ENCODE peak calls at places on chromosomes 11 and 22, in seven cellular contexts. One of them, this sample, is unnamed.

GRCh38 chr11:75277991-75278790 is 37.6 kb downstream of the TPBGL start:
- DNase-seq in H1: no peak
- DNase-seq in spleen: peak
- DNase-seq in transverse colon: no peak
- DNase-seq in K562: no peak
- DNase-seq in HCT116: no peak
- DNase-seq in stomach: no peak
- DNase-seq in this sample: no peak

GRCh38 chr11:33227578-33228261 is 29.5 kb upstream of the HIPK3 start:
- DNase-seq in H1: no peak
- DNase-seq in spleen: no peak
- DNase-seq in transverse colon: no peak
- DNase-seq in K562: no peak
- DNase-seq in HCT116: no peak
- DNase-seq in stomach: no peak
- DNase-seq in this sample: no peak

GRCh38 chr22:31882971-31883370 is 61.4 kb upstream of the YWHAH start:
- DNase-seq in H1: no peak
- DNase-seq in spleen: no peak
- DNase-seq in transverse colon: no peak
- DNase-seq in K562: no peak
- DNase-seq in HCT116: no peak
- DNase-seq in stomach: no peak
- DNase-seq in this sample: no peak

GRCh38 chr11:132024587-132025295 is 654.3 kb downstream of the NTM start:
- DNase-seq in H1: no peak
- DNase-seq in spleen: no peak
- DNase-seq in transverse colon: no peak
- DNase-seq in K562: no peak
- DNase-seq in HCT116: no peak
- DNase-seq in stomach: no peak
- DNase-seq in this sample: no peak

GRCh38 chr11:68994891-68995280 is 14.1 kb upstream of the MRGPRD start:
- DNase-seq in H1: no peak
- DNase-seq in spleen: no peak
- DNase-seq in transverse colon: no peak
- DNase-seq in K562: no peak
- DNase-seq in HCT116: no peak
- DNase-seq in stomach: no peak
- DNase-seq in this sample: no peak

GRCh38 chr11:77002776-77003175 is 31.4 kb upstream of the B3GNT6 start:
- DNase-seq in H1: no peak
- DNase-seq in spleen: no peak
- DNase-seq in transverse colon: no peak
- DNase-seq in K562: no peak
- DNase-seq in HCT116: no peak
- DNase-seq in stomach: no peak
- DNase-seq in this sample: no peak

GRCh38 chr22:22558071-22558971 is 744 bp downstream of the PRAME start:
- DNase-seq in H1: no peak
- DNase-seq in spleen: no peak
- DNase-seq in transverse colon: no peak
- DNase-seq in K562: peak
- DNase-seq in HCT116: no peak
- DNase-seq in stomach: no peak
- DNase-seq in this sample: no peak

GRCh38 chr11:101914349-101914736 is 467 bp upstream of the CEP126 start:
- DNase-seq in H1: no peak
- DNase-seq in spleen: no peak
- DNase-seq in transverse colon: no peak
- DNase-seq in K562: no peak
- DNase-seq in HCT116: no peak
- DNase-seq in stomach: no peak
- DNase-seq in this sample: no peak

GRCh38 chr11:96376796-96377195 is 12.9 kb downstream of the CCDC82 start:
- DNase-seq in H1: no peak
- DNase-seq in spleen: no peak
- DNase-seq in transverse colon: no peak
- DNase-seq in K562: no peak
- DNase-seq in HCT116: no peak
- DNase-seq in stomach: no peak
- DNase-seq in this sample: no peak

GRCh38 chr11:44556735-44557409 is 8.6 kb upstream of the CD82 start:
- DNase-seq in H1: no peak
- DNase-seq in spleen: peak
- DNase-seq in transverse colon: peak
- DNase-seq in K562: no peak
- DNase-seq in HCT116: peak
- DNase-seq in stomach: peak
- DNase-seq in this sample: no peak

GRCh38 chr22:48102581-48102980 is 1340.1 kb downstream of the TBC1D22A start:
- DNase-seq in H1: no peak
- DNase-seq in spleen: no peak
- DNase-seq in transverse colon: no peak
- DNase-seq in K562: no peak
- DNase-seq in HCT116: no peak
- DNase-seq in stomach: peak
- DNase-seq in this sample: peak

GRCh38 chr11:41289408-41289807 is 170.0 kb downstream of the LRRC4C start:
- DNase-seq in H1: no peak
- DNase-seq in spleen: no peak
- DNase-seq in transverse colon: peak
- DNase-seq in K562: no peak
- DNase-seq in HCT116: no peak
- DNase-seq in stomach: no peak
- DNase-seq in this sample: no peak

GRCh38 chr22:22871536-22872278 is 15.9 kb upstream of the IGLL5 start:
- DNase-seq in H1: no peak
- DNase-seq in spleen: no peak
- DNase-seq in transverse colon: no peak
- DNase-seq in K562: no peak
- DNase-seq in HCT116: no peak
- DNase-seq in stomach: no peak
- DNase-seq in this sample: peak

GRCh38 chr11:8382436-8383053 is 118.9 kb upstream of the LMO1 start:
- DNase-seq in H1: no peak
- DNase-seq in spleen: no peak
- DNase-seq in transverse colon: no peak
- DNase-seq in K562: no peak
- DNase-seq in HCT116: no peak
- DNase-seq in stomach: no peak
- DNase-seq in this sample: no peak

GRCh38 chr11:22807391-22807790 is 22.2 kb downstream of the SVIP start:
- DNase-seq in H1: no peak
- DNase-seq in spleen: no peak
- DNase-seq in transverse colon: no peak
- DNase-seq in K562: no peak
- DNase-seq in HCT116: no peak
- DNase-seq in stomach: no peak
- DNase-seq in this sample: no peak

GRCh38 chr11:22802861-22803260 is 26.7 kb downstream of the SVIP start:
- DNase-seq in H1: no peak
- DNase-seq in spleen: no peak
- DNase-seq in transverse colon: no peak
- DNase-seq in K562: no peak
- DNase-seq in HCT116: no peak
- DNase-seq in stomach: no peak
- DNase-seq in this sample: no peak

GRCh38 chr11:22808559-22809197 is 20.9 kb downstream of the SVIP start:
- DNase-seq in H1: no peak
- DNase-seq in spleen: no peak
- DNase-seq in transverse colon: no peak
- DNase-seq in K562: no peak
- DNase-seq in HCT116: no peak
- DNase-seq in stomach: no peak
- DNase-seq in this sample: no peak

GRCh38 chr11:22809893-22810292 is 19.7 kb downstream of the SVIP start:
- DNase-seq in H1: no peak
- DNase-seq in spleen: no peak
- DNase-seq in transverse colon: no peak
- DNase-seq in K562: no peak
- DNase-seq in HCT116: no peak
- DNase-seq in stomach: no peak
- DNase-seq in this sample: no peak

GRCh38 chr11:22807855-22808558 is 21.6 kb downstream of the SVIP start:
- DNase-seq in H1: no peak
- DNase-seq in spleen: no peak
- DNase-seq in transverse colon: no peak
- DNase-seq in K562: no peak
- DNase-seq in HCT116: no peak
- DNase-seq in stomach: no peak
- DNase-seq in this sample: no peak
- TF ChIP-seq POLR2AphosphoS5 in H1: no peak
- TF ChIP-seq POLR2AphosphoS5 in spleen: no peak
- TF ChIP-seq POLR2AphosphoS5 in transverse colon: no peak
- TF ChIP-seq POLR2AphosphoS5 in K562: no peak
- TF ChIP-seq POLR2AphosphoS5 in HCT116: no peak
- TF ChIP-seq POLR2AphosphoS5 in stomach: no peak
- TF ChIP-seq POLR2AphosphoS5 in this sample: no peak

DNA sequence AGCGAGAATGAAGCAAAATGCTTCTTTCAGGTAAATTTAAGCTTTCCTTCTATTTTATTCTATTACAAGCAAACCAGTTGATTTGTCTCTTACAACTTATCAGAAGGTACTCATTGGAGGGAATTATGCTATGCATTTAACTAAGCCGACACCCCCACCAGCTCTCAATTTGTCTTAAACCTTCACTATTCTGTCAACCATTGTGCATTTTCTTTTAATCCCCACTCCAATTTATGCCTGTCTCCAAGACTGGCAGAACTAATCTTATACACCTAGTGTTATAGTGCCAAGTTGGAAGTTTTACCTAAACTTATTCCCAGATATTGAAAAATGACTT is 12.5 kb downstream of the TAF1D start:
- DNase-seq in H1: no peak
- DNase-seq in spleen: no peak
- DNase-seq in transverse colon: no peak
- DNase-seq in K562: no peak
- DNase-seq in HCT116: no peak
- DNase-seq in stomach: no peak
- DNase-seq in this sample: no peak
- TF ChIP-seq POLR2A in H1: no peak
- TF ChIP-seq POLR2A in spleen: no peak
- TF ChIP-seq POLR2A in transverse colon: no peak
- TF ChIP-seq POLR2A in K562: no peak
- TF ChIP-seq POLR2A in HCT116: no peak
- TF ChIP-seq POLR2A in stomach: no peak
- TF ChIP-seq POLR2A in this sample: no peak

GRCh38 chr11:47593492-47593933 is 698 bp downstream of the C1QTNF4 start:
- DNase-seq in H1: no peak
- DNase-seq in spleen: peak
- DNase-seq in transverse colon: no peak
- DNase-seq in K562: no peak
- DNase-seq in HCT116: no peak
- DNase-seq in stomach: no peak
- DNase-seq in this sample: no peak

GRCh38 chr11:47595029-47595428 is 818 bp upstream of the C1QTNF4 start:
- DNase-seq in H1: no peak
- DNase-seq in spleen: no peak
- DNase-seq in transverse colon: no peak
- DNase-seq in K562: no peak
- DNase-seq in HCT116: no peak
- DNase-seq in stomach: no peak
- DNase-seq in this sample: no peak

GRCh38 chr11:47595967-47596366 is 1.8 kb upstream of the C1QTNF4 start:
- DNase-seq in H1: no peak
- DNase-seq in spleen: peak
- DNase-seq in transverse colon: no peak
- DNase-seq in K562: no peak
- DNase-seq in HCT116: no peak
- DNase-seq in stomach: no peak
- DNase-seq in this sample: no peak

GRCh38 chr11:47592970-47593369 is 1.2 kb downstream of the C1QTNF4 start:
- DNase-seq in H1: no peak
- DNase-seq in spleen: peak
- DNase-seq in transverse colon: no peak
- DNase-seq in K562: no peak
- DNase-seq in HCT116: no peak
- DNase-seq in stomach: no peak
- DNase-seq in this sample: no peak

DNA sequence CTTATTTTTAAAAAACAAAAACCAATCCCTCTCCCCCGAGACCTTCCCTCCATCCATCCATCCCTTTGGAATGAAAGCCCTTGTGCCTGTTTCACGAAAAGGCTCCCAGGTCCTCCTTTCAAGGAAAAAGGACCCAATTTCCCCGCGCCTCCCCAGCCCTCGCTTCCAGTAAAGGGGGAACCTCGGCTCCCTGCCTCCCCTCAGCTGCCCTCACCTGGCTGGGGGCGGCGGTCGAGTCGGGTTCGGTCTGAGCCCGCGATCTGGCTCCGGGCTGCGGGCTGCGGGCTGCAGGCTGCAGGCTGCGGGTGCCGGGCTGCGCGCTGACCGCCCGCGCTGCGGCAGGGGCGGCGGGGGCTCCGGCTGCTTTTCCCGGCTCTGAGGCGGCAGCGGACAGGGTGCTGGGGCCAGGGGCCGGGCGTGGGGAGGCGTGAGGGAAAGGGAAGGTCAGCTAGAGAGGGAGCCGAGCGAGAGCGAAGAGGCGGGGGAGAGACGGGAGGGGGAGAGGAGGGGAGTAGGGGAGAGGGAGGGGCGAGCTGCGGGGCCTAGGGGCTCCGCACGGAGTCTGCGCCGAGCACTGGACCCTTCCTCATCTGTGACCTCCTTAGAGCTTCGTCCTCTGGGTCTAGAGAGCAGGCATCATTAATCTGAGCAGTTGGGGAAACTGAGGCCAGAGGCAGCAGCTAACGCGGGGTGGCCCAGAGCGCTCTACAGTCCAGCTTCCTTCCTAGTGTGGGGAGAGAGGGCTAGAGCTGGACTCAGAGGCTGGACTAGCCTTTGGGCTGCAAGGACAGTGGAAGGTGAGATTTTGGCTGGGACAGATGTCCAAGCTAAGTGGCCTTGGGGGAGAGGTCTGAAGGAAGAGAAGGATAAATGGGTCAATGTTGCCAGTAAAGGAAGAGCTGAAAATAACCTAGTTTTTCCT is at the start of gene C1QTNF4:
- DNase-seq in H1: no peak
- DNase-seq in spleen: peak
- DNase-seq in transverse colon: no peak
- DNase-seq in K562: no peak
- DNase-seq in HCT116: no peak
- DNase-seq in stomach: no peak
- DNase-seq in this sample: no peak
- H3K4me3 ChIP-seq in H1: peak
- H3K4me3 ChIP-seq in spleen: peak
- H3K4me3 ChIP-seq in transverse colon: peak
- H3K4me3 ChIP-seq in K562: no peak
- H3K4me3 ChIP-seq in HCT116: no peak
- H3K4me3 ChIP-seq in stomach: peak
- H3K4me3 ChIP-seq in this sample: peak

DNA sequence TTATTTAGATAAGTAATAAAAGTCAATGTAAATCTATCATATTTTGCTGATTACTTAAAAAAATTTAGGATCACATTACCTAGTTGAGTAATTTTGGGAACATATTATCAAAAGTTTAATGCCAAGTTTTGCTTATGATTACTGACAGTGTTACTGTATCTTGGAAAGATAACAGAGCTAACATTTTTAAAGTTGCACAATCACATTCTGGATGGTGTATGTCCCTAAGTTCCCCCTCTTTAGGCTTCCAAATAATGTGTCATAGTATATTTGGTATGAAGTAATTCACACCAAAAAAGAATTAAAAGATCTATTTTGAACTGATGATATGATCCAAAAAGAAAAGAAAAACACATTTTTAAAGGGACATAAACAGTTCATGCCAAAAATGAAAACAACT is 255.1 kb downstream of the SBF2 start:
- DNase-seq in H1: no peak
- DNase-seq in spleen: no peak
- DNase-seq in transverse colon: no peak
- DNase-seq in K562: no peak
- DNase-seq in HCT116: no peak
- DNase-seq in stomach: no peak
- DNase-seq in this sample: no peak
- TF ChIP-seq POLR2AphosphoS5 in H1: no peak
- TF ChIP-seq POLR2AphosphoS5 in spleen: no peak
- TF ChIP-seq POLR2AphosphoS5 in transverse colon: no peak
- TF ChIP-seq POLR2AphosphoS5 in K562: no peak
- TF ChIP-seq POLR2AphosphoS5 in HCT116: no peak
- TF ChIP-seq POLR2AphosphoS5 in stomach: no peak
- TF ChIP-seq POLR2AphosphoS5 in this sample: no peak